ENCODE peak calls at places on chromosome 6, in seven cellular contexts. T is T-helper 2 cell, B is activated T-cell treated with anti-CD3 and anti-CD28 coated beads for 1 hour, Q is left cardiac atrium, U is astrocyte of the spinal cord, X is H9, S is T-helper 1 cell. V is an unnamed sample.

GRCh38 chr6:7759319-7759718 is 33.4 kb downstream of the BMP6 start:
- DNase-seq in Q (no peak), B (no peak), T (no peak), U (no peak), X (no peak), S (no peak), V (no peak)

GRCh38 chr6:95693108-95693507 is 115.8 kb downstream of the MANEA start:
- DNase-seq in X (no peak), S (no peak), B (no peak), T (no peak), Q (no peak), U (no peak), V (no peak)

GRCh38 chr6:109579361-109579760 is 96.3 kb upstream of the ZBTB24 start:
- DNase-seq in U (no peak), B (no peak), T (no peak), Q (no peak), S (no peak), X (no peak), V (no peak)

GRCh38 chr6:166488081-166488685 is 98.3 kb downstream of the RAMACL start:
- DNase-seq in Q (peak), X (no peak), T (peak), U (peak), B (peak), S (peak), V (peak)

GRCh38 chr6:6950373-6951145 is 157.2 kb upstream of the RREB1 start:
- DNase-seq in Q (no peak), T (no peak), X (no peak), U (no peak), B (no peak), S (no peak), V (no peak)

GRCh38 chr6:12504325-12504966 is 212.1 kb upstream of the PHACTR1 start:
- DNase-seq in Q (no peak), U (no peak), B (no peak), S (no peak), X (no peak), T (no peak), V (no peak)

GRCh38 chr6:11869656-11870340 is 91.2 kb upstream of the ADTRP start:
- DNase-seq in U (peak), S (no peak), Q (peak), X (no peak), B (no peak), T (no peak), V (peak)

GRCh38 chr6:81696505-81696904 is 56.0 kb downstream of the TENT5A start:
- DNase-seq in X (no peak), T (no peak), Q (no peak), S (no peak), B (no peak), U (peak), V (no peak)

GRCh38 chr6:108174371-108175175 is 8.8 kb downstream of the NR2E1 start:
- DNase-seq in S (no peak), Q (no peak), U (peak), B (no peak), X (peak), T (no peak), V (no peak)

GRCh38 chr6:27865952-27866369 is 46.2 kb downstream of the OR2B2 start:
- DNase-seq in B (no peak), Q (no peak), U (no peak), S (peak), X (peak), T (no peak), V (peak)

GRCh38 chr6:11263185-11263817 is 30.8 kb upstream of the NEDD9 start:
- DNase-seq in B (no peak), Q (peak), U (peak), X (no peak), S (no peak), T (no peak), V (peak)

GRCh38 chr6:159203304-159204005 is 34.3 kb downstream of the FNDC1 start:
- DNase-seq in S (no peak), T (no peak), B (no peak), U (peak), X (no peak), Q (peak), V (no peak)

GRCh38 chr6:105483492-105483891 is 80.6 kb upstream of the PREP start:
- DNase-seq in Q (no peak), T (no peak), U (peak), S (no peak), X (no peak), B (no peak), V (no peak)